ENCODE peak calls at places on chromosomes 13 and 19, in six cellular contexts. One of them, this sample, is unnamed.

GRCh38 chr13:100131863-100132574 is 43.1 kb downstream of the PCCA start:
- DNase-seq in T-helper 2 cell: no peak
- DNase-seq in left ventricle myocardium superior: no peak
- DNase-seq in NCI-H2029: no peak
- DNase-seq in NCI-H1694: no peak
- DNase-seq in NCI-H774: no peak
- DNase-seq in this sample: no peak

GRCh38 chr13:98540476-98540875 is 36.4 kb downstream of the STK24 start:
- DNase-seq in T-helper 2 cell: no peak
- DNase-seq in left ventricle myocardium superior: no peak
- DNase-seq in NCI-H2029: no peak
- DNase-seq in NCI-H1694: no peak
- DNase-seq in NCI-H774: no peak
- DNase-seq in this sample: no peak

GRCh38 chr13:43057653-43058317 is 34.4 kb downstream of the DNAJC15 start:
- DNase-seq in T-helper 2 cell: no peak
- DNase-seq in left ventricle myocardium superior: no peak
- DNase-seq in NCI-H2029: no peak
- DNase-seq in NCI-H1694: no peak
- DNase-seq in NCI-H774: no peak
- DNase-seq in this sample: peak

GRCh38 chr13:77521194-77521593 is 14.3 kb upstream of the SCEL start:
- DNase-seq in T-helper 2 cell: no peak
- DNase-seq in left ventricle myocardium superior: no peak
- DNase-seq in NCI-H2029: no peak
- DNase-seq in NCI-H1694: no peak
- DNase-seq in NCI-H774: no peak
- DNase-seq in this sample: no peak

GRCh38 chr19:4264812-4265211 is 14.3 kb upstream of the SHD start:
- DNase-seq in T-helper 2 cell: no peak
- DNase-seq in left ventricle myocardium superior: no peak
- DNase-seq in NCI-H2029: no peak
- DNase-seq in NCI-H1694: no peak
- DNase-seq in NCI-H774: no peak
- DNase-seq in this sample: no peak

GRCh38 chr13:87172166-87172825 is 498.9 kb upstream of the SLITRK5 start:
- DNase-seq in T-helper 2 cell: no peak
- DNase-seq in left ventricle myocardium superior: no peak
- DNase-seq in NCI-H2029: no peak
- DNase-seq in NCI-H1694: no peak
- DNase-seq in NCI-H774: no peak
- DNase-seq in this sample: no peak

GRCh38 chr13:108932206-108932605 is 302.8 kb downstream of the MYO16 start:
- DNase-seq in T-helper 2 cell: no peak
- DNase-seq in left ventricle myocardium superior: no peak
- DNase-seq in NCI-H2029: no peak
- DNase-seq in NCI-H1694: no peak
- DNase-seq in NCI-H774: no peak
- DNase-seq in this sample: no peak

GRCh38 chr19:6577410-6578125 is 13.4 kb downstream of the CD70 start:
- DNase-seq in T-helper 2 cell: no peak
- DNase-seq in left ventricle myocardium superior: no peak
- DNase-seq in NCI-H2029: no peak
- DNase-seq in NCI-H1694: no peak
- DNase-seq in NCI-H774: no peak
- DNase-seq in this sample: no peak

GRCh38 chr19:50046649-50047503 is 21.1 kb downstream of the ZNF473 start:
- DNase-seq in T-helper 2 cell: peak
- DNase-seq in left ventricle myocardium superior: peak
- DNase-seq in NCI-H2029: peak
- DNase-seq in NCI-H1694: no peak
- DNase-seq in NCI-H774: no peak
- DNase-seq in this sample: peak

GRCh38 chr19:9936151-9937000 is at the start of gene OLFM2:
- DNase-seq in T-helper 2 cell: no peak
- DNase-seq in left ventricle myocardium superior: peak
- DNase-seq in NCI-H2029: no peak
- DNase-seq in NCI-H1694: no peak
- DNase-seq in NCI-H774: no peak
- DNase-seq in this sample: no peak

GRCh38 chr19:6739884-6740588 is 556 bp downstream of the TRIP10 start:
- DNase-seq in T-helper 2 cell: no peak
- DNase-seq in left ventricle myocardium superior: peak
- DNase-seq in NCI-H2029: no peak
- DNase-seq in NCI-H1694: no peak
- DNase-seq in NCI-H774: no peak
- DNase-seq in this sample: no peak

GRCh38 chr19:37920591-37921450 is 13.8 kb downstream of the SIPA1L3 start:
- DNase-seq in T-helper 2 cell: no peak
- DNase-seq in left ventricle myocardium superior: no peak
- DNase-seq in NCI-H2029: no peak
- DNase-seq in NCI-H1694: no peak
- DNase-seq in NCI-H774: no peak
- DNase-seq in this sample: no peak

GRCh38 chr19:30222428-30222873 is 149.7 kb upstream of the ZNF536 start:
- DNase-seq in T-helper 2 cell: no peak
- DNase-seq in left ventricle myocardium superior: peak
- DNase-seq in NCI-H2029: no peak
- DNase-seq in NCI-H1694: no peak
- DNase-seq in NCI-H774: no peak
- DNase-seq in this sample: no peak

GRCh38 chr13:101399365-101399764 is 16.9 kb downstream of the NALCN start:
- DNase-seq in T-helper 2 cell: no peak
- DNase-seq in left ventricle myocardium superior: no peak
- DNase-seq in NCI-H2029: no peak
- DNase-seq in NCI-H1694: no peak
- DNase-seq in NCI-H774: no peak
- DNase-seq in this sample: no peak

GRCh38 chr13:75399168-75399878 is 82.6 kb downstream of the TBC1D4 start:
- DNase-seq in T-helper 2 cell: no peak
- DNase-seq in left ventricle myocardium superior: no peak
- DNase-seq in NCI-H2029: no peak
- DNase-seq in NCI-H1694: no peak
- DNase-seq in NCI-H774: no peak
- DNase-seq in this sample: no peak

GRCh38 chr19:31154021-31154420 is 195.2 kb downstream of the TSHZ3 start:
- DNase-seq in T-helper 2 cell: no peak
- DNase-seq in left ventricle myocardium superior: no peak
- DNase-seq in NCI-H2029: no peak
- DNase-seq in NCI-H1694: no peak
- DNase-seq in NCI-H774: no peak
- DNase-seq in this sample: no peak

GRCh38 chr13:110521946-110522345 is 39.6 kb downstream of the RAB20 start:
- DNase-seq in T-helper 2 cell: no peak
- DNase-seq in left ventricle myocardium superior: no peak
- DNase-seq in NCI-H2029: no peak
- DNase-seq in NCI-H1694: no peak
- DNase-seq in NCI-H774: no peak
- DNase-seq in this sample: no peak

This sample was measured in T follicular helper cell.